ENCODE peak calls at places on chromosomes 6 and 20, in six cellular contexts. T, F, C, L, Q and W are unnamed samples.

GRCh38 chr20:57605878-57606277 is 14.3 kb downstream of the ZBP1 start:
- ATAC-seq in L (no peak), T (no peak), F (no peak), Q (no peak), C (no peak), W (no peak)

GRCh38 chr20:34350095-34350494 is 13.0 kb upstream of the ITCH start:
- ATAC-seq in L (no peak), C (no peak), Q (no peak), T (no peak), F (no peak), W (no peak)

GRCh38 chr6:5025911-5026819 is 22.3 kb upstream of the RPP40 start:
- ATAC-seq in T (peak; percentile 77), C (peak; percentile 75), F (no peak), Q (peak; percentile 74), L (peak; percentile 73), W (peak; percentile 92)

GRCh38 chr20:63892402-63892801 is 2.5 kb upstream of the DNAJC5 start:
- ATAC-seq in L (no peak), C (no peak), T (no peak), F (no peak), Q (no peak), W (no peak)

GRCh38 chr20:46192376-46192944 is 74.3 kb downstream of the CD40 start:
- ATAC-seq in C (no peak), F (no peak), Q (no peak), L (no peak), T (no peak), W (no peak)

GRCh38 chr20:50198211-50198666 is 7.6 kb downstream of the CEBPB start:
- ATAC-seq in C (no peak), T (no peak), L (no peak), F (no peak), Q (peak; percentile 4), W (no peak)

GRCh38 chr20:58997141-58997770 is 9.8 kb downstream of the CTSZ start:
- ATAC-seq in L (no peak), Q (no peak), T (no peak), C (no peak), F (peak; percentile 26), W (no peak)

GRCh38 chr20:35660122-35660937 is 4.4 kb downstream of the CPNE1 start:
- ATAC-seq in T (no peak), L (no peak), Q (no peak), C (no peak), F (no peak), W (no peak)

GRCh38 chr6:105645958-105646357 is 243.1 kb upstream of the PREP start:
- ATAC-seq in F (no peak), Q (no peak), C (no peak), T (peak; percentile 17), L (no peak), W (no peak)

GRCh38 chr6:139764498-139764986 is 390.1 kb upstream of the CITED2 start:
- ATAC-seq in T (peak; percentile 85), C (no peak), L (peak; percentile 66), F (peak; percentile 95), Q (peak; percentile 72), W (peak; percentile 96)

GRCh38 chr6:8149350-8149749 is 47.0 kb upstream of the EEF1E1 start:
- ATAC-seq in F (no peak), T (no peak), C (no peak), L (no peak), Q (no peak), W (no peak)

GRCh38 chr6:186221-186965 is 105.9 kb upstream of the DUSP22 start:
- ATAC-seq in C (no peak), L (no peak), F (no peak), Q (peak; percentile 45), T (peak; percentile 49), W (no peak)

GRCh38 chr6:166379800-166380199 is 2.9 kb downstream of the MPC1 start:
- ATAC-seq in L (no peak), T (no peak), F (no peak), Q (no peak), C (no peak), W (no peak)

GRCh38 chr20:34300809-34301586 is 2.2 kb downstream of the AHCY start:
- ATAC-seq in L (no peak), C (no peak), F (no peak), Q (no peak), T (no peak), W (no peak)

GRCh38 chr6:152300517-152300916 is 336.6 kb downstream of the SYNE1 start:
- ATAC-seq in F (no peak), T (no peak), C (no peak), Q (no peak), L (no peak), W (no peak)

GRCh38 chr6:72828904-72829303 is 207.0 kb downstream of the KCNQ5 start:
- ATAC-seq in T (no peak), L (no peak), C (no peak), Q (no peak), F (no peak), W (no peak)

GRCh38 chr20:37914672-37915433 is 11.9 kb downstream of the VSTM2L start:
- ATAC-seq in C (no peak), T (peak; percentile 65), L (no peak), F (no peak), Q (peak; percentile 60), W (peak; percentile 13)

GRCh38 chr6:89716532-89716931 is 78.0 kb upstream of the LYRM2 start:
- ATAC-seq in C (no peak), Q (no peak), F (no peak), T (no peak), L (no peak), W (no peak)

GRCh38 chr20:10982692-10983091 is 308.9 kb upstream of the JAG1 start:
- ATAC-seq in C (peak; percentile 43), F (no peak), L (peak; percentile 80), T (peak; percentile 56), Q (peak; percentile 66), W (peak; percentile 62)

GRCh38 chr6:16229710-16230109 is 8.7 kb upstream of the GMPR start:
- ATAC-seq in Q (no peak), L (no peak), C (no peak), T (no peak), F (no peak), W (peak; percentile 48)

GRCh38 chr6:89582669-89583325 is 55.8 kb downstream of the LYRM2 start:
- ATAC-seq in T (no peak), C (no peak), L (no peak), F (no peak), Q (no peak), W (no peak)

GRCh38 chr6:167485186-167485978 is 160.5 kb downstream of the TTLL2 start:
- ATAC-seq in F (peak; percentile 63), T (peak; percentile 69), Q (peak; percentile 75), C (no peak), L (no peak), W (no peak)

GRCh38 chr20:63978319-63979220 is 872 bp downstream of the SAMD10 start:
- ATAC-seq in Q (peak; percentile 59), L (peak; percentile 65), T (peak; percentile 64), C (peak; percentile 47), F (peak; percentile 51), W (peak; percentile 34)

DNA sequence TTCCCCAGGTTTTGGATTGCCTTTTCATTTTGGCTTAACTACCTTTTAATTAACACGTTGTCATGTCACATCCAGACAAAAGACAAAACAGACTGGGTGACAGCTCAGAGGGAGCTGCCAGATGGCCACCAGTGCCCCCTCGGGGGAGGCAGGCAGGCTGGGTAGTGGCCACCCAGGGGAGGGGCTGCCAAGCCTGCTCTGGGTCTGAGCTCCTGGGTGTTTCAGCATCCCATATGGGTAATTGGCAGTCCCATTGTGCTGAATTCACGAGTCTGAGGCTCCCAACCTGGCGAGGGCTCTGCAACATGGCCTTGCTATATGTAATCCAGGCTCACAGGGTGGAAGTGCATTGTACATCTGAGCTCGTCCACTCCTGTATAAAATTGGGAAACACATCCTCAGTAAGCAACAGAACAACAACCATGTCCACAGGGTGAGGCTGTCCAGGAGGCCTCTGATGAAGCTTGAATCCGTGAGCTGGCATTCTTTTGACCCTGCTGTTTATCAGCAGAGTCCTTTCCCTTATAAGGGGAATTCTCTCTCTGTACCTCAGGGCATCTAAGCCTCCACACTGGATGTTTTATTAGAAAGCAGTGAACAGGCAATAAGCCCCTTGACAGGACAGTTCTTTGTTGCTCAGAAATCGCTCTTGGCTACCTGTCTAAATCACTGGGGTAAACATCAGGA is 111.7 kb upstream of the SLC22A23 start:
- ATAC-seq in T (no peak), C (no peak), Q (no peak), L (no peak), F (no peak), W (no peak)
- H3K4me3 ChIP-seq in T (no peak overlapping the region), C (no peak overlapping the region), Q (no peak overlapping the region), L (no peak overlapping the region), F (no peak overlapping the region), W (no peak overlapping the region)

GRCh38 chr6:83169511-83169910 is 23.6 kb downstream of the PGM3 start:
- ATAC-seq in F (no peak), C (no peak), Q (no peak), T (no peak), L (no peak), W (no peak)

GRCh38 chr6:83169096-83169495 is 24.0 kb downstream of the PGM3 start:
- ATAC-seq in F (no peak), C (no peak), L (no peak), Q (no peak), T (no peak), W (no peak)

GRCh38 chr6:83167726-83168278 is 25.3 kb downstream of the PGM3 start:
- ATAC-seq in F (no peak), Q (no peak), L (no peak), C (no peak), T (no peak), W (no peak)

DNA sequence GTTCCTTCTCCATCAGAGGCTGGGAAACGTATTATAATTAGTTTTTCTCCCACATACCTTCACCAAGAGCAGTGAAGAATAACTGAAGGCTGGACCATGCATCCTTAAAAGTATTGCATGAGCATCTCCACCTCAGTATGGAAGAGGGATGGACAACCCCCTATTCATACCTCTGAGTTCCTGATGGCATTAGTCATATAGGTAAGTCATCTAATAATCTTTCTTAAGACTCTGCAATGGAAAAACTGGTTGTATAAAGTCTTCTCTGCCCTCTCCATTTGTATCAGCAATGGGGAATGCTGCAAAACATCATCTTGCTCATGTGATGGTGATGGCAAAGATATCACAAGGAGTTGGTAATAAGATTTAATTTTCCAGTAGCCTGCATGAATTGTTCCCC is 24.5 kb downstream of the PGM3 start:
- ATAC-seq in Q (no peak), L (no peak), C (no peak), T (no peak), F (no peak), W (no peak)
- H3K36me3 ChIP-seq in Q (peaks cover 99% of the 10 kb centered on the region), L (peaks cover 33% of the 10 kb centered on the region), C (no peaks in the 10 kb centered on the region), T (peaks cover 100% of the 10 kb centered on the region), F (peaks cover 36% of the 10 kb centered on the region), W (peaks cover 12% of the 10 kb centered on the region)

GRCh38 chr6:56749632-56750151 is 107.0 kb upstream of the DST start:
- ATAC-seq in F (peak; percentile 85), Q (peak; percentile 43), T (peak; percentile 51), C (no peak), L (no peak), W (peak; percentile 43)
- H3K27ac ChIP-seq in F (peak overlapping the region; percentile 97), Q (no peak overlapping the region), T (no peak overlapping the region), C (no peak overlapping the region), L (no peak overlapping the region), W (no peak overlapping the region)

GRCh38 chr20:44887466-44887865 is 2.0 kb downstream of the YWHAB start:
- ATAC-seq in F (no peak), T (no peak), C (no peak), L (no peak), Q (no peak), W (no peak)
- H3K4me3 ChIP-seq in F (peak overlapping the region; percentile 62), T (peak overlapping the region; percentile 77), C (no peak overlapping the region), L (no peak overlapping the region), Q (peak overlapping the region; percentile 89), W (no peak overlapping the region)

GRCh38 chr6:33276581-33276863 is 401 bp upstream of the B3GALT4 start:
- ATAC-seq in C (no peak), Q (no peak), F (peak; percentile 3), L (no peak), T (no peak), W (no peak)
- H3K36me3 ChIP-seq in C (no peaks in the 10 kb centered on the region), Q (peaks cover 51% of the 10 kb centered on the region), F (peaks cover 56% of the 10 kb centered on the region), L (peaks cover 13% of the 10 kb centered on the region), T (peaks cover 72% of the 10 kb centered on the region), W (no peaks in the 10 kb centered on the region)